ENCODE peak calls at places on chromosome 21, in nine cellular contexts. O, G, S, Z, N, B, I, F and R are unnamed samples.

GRCh38 chr21:46111857-46112730 is 14.2 kb downstream of the COL6A2 start:
- DNase-seq in O (no peak), G (peak; percentile 62), S (peak; percentile 28), Z (peak; percentile 49), N (no peak), B (peak; percentile 8), I (peak; percentile 4), F (no peak), R (no peak)

GRCh38 chr21:38954450-38955059 is 148.8 kb downstream of the ETS2 start:
- DNase-seq in O (no peak), G (no peak), S (no peak), Z (no peak), N (no peak), B (no peak), I (no peak), F (no peak), R (no peak)

GRCh38 chr21:46183910-46184624 is at the start of gene SPATC1L:
- DNase-seq in O (peak; percentile 31), G (peak; percentile 84), S (peak; percentile 69), Z (peak; percentile 75), N (peak; percentile 71), B (peak; percentile 54), I (peak; percentile 61), F (peak; percentile 62), R (peak; percentile 91)

GRCh38 chr21:23881783-23882182 is 1725.5 kb downstream of the MRPL39 start:
- DNase-seq in O (no peak), G (no peak), S (no peak), Z (no peak), N (no peak), B (no peak), I (no peak), F (no peak), R (no peak)

GRCh38 chr21:26506951-26507350 is 66.1 kb downstream of the CYYR1 start:
- DNase-seq in O (no peak), G (no peak), S (no peak), Z (no peak), N (no peak), B (no peak), I (no peak), F (no peak), R (peak; percentile 18)

GRCh38 chr21:26563977-26564503 is 9.0 kb downstream of the CYYR1 start:
- DNase-seq in O (no peak), G (no peak), S (no peak), Z (no peak), N (no peak), B (no peak), I (no peak), F (no peak), R (no peak)

GRCh38 chr21:33871171-33871570 is 44.4 kb downstream of the ATP5PO start:
- DNase-seq in O (no peak), G (no peak), S (no peak), Z (no peak), N (no peak), B (no peak), I (no peak), F (no peak), R (peak; percentile 18)

GRCh38 chr21:14520535-14520934 is 25.6 kb downstream of the SAMSN1 start:
- DNase-seq in O (no peak), G (peak; percentile 59), S (no peak), Z (no peak), N (no peak), B (no peak), I (no peak), F (peak; percentile 93), R (no peak)

DNA sequence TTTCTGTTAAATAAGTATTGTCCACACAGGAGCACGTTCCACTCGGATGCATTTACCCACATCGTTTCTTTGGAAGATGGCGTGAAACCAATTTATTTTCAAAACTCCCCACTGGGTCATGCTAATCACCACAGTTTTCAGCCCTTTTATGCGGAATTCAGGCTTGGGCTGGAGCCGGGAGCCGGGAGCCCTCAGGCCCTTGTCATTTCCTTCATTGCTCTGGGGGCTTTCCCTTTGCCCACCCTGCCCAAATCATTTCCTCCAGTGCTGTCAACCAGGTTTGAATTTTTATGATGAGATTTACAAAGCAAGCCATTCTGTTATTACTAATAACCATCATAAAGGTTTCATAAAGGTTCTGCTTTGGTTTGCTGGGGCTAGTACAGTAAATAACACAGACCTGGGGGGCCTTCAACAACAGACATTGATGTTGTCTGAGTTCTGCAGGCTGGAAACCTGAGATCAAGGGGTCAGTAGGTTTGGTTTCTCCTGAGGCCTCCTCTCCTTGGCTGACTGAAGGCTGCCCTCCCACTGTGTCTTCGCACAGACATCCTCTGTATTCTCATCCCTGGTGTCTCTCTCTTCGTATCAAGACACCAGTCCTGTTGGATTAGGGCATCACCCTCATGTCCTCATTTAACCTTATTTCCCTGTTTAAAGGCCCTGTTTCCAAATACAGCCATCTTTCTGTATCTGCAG is 37.1 kb downstream of the HUNK start:
- DNase-seq in O (no peak), G (no peak), S (no peak), Z (no peak), N (no peak), B (no peak), I (no peak), F (no peak), R (no peak)
- H3K4me3 ChIP-seq in O (no peak overlapping the region), G (no peak overlapping the region), S (no peak overlapping the region), Z (no peak overlapping the region), N (no peak overlapping the region), B (no peak overlapping the region), I (no peak overlapping the region), F (no peak overlapping the region), R (no peak overlapping the region)

DNA sequence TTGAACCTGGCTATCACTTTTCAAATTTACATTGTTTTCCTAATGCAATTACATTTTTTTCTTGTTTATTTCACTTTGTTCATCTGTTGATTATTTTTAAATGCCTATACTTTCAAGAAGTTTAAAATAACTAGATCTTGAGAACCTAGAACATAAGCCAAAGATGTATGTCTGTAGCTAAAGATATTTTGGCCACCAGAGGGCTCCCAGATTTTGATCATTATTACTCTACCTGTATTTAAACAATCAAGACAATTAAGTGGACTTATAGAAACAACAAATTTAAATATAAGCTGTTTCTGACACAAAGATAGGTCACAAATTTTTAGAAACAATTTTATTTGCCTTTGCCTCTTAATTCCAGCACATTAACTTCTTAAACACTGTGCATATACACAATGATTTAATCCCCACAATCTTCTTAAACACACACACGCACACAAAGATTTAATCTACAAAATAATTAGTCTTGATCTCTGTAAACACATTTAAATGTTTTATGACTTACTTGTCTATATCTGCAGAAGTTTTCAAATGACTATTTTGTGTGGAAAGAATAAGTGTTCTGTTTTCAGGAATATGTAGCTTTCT is 380.0 kb downstream of the DSCAM start:
- DNase-seq in O (no peak), G (no peak), S (no peak), Z (no peak), N (no peak), B (no peak), I (peak; percentile 7), F (peak; percentile 20), R (peak; percentile 1)
- TF ChIP-seq CTCF in O (no peak), G (peak; percentile 48), S (no peak), Z (no peak), N (no peak), B (no peak), I (peak; percentile 60), F (peak; percentile 43), R (no peak)

GRCh38 chr21:42463861-42464515 is 32.0 kb downstream of the RSPH1 start:
- DNase-seq in O (peak; percentile 91), G (no peak), S (no peak), Z (peak; percentile 51), N (no peak), B (peak; percentile 58), I (peak; percentile 34), F (peak; percentile 74), R (peak; percentile 58)

GRCh38 chr21:42461881-42462877 is 33.8 kb downstream of the RSPH1 start:
- DNase-seq in O (no peak), G (no peak), S (no peak), Z (no peak), N (no peak), B (no peak), I (no peak), F (peak; percentile 71), R (no peak)

GRCh38 chr21:42467613-42467983 is 28.4 kb downstream of the RSPH1 start:
- DNase-seq in O (no peak), G (no peak), S (no peak), Z (no peak), N (no peak), B (no peak), I (no peak), F (no peak), R (no peak)

GRCh38 chr21:42466700-42467612 is 29.1 kb downstream of the RSPH1 start:
- DNase-seq in O (no peak), G (no peak), S (no peak), Z (peak; percentile 47), N (peak; percentile 67), B (no peak), I (no peak), F (peak; percentile 96), R (peak; percentile 21)

DNA sequence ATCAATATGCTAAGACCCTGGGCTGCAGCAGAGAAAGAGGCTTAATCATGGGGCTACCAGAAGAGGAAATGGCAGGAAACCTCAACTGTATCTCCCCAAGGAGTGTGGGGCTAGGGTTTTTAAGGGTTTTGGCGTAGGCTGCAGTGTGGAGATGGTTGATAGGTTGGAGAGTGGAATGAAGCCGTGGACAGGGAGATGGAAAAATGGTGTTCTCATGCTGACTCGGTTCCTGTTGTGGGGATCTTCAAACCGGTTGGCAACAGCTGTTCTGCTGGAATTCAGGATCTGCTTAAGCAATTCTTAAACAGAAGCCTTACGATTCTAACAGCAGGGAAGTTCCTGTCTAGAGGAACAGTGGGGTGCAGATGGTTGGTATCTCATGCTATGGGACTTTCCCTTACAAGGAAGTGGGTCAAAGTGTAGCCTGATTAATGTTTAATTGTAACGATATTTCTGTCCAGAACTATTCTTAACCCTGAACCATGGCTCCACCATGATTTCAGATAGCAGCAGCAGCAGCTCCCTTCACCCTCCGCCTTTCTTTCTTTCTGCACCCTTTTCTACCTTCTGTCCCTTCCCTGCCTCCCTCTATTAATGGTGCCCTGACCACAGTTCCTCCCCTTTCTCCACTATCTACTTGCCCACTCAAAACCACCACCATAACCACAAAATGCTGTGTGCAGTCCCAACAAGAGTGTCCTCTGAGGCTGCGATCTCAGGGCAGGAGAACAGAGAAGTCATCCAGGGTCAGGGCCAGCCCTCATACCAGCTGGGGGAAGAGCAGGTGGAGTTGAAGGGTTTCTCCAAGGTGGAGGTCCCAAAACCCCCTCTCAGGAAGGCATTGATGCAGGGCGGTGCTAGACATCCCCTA is 30.8 kb downstream of the RSPH1 start:
- DNase-seq in O (no peak), G (no peak), S (no peak), Z (no peak), N (peak; percentile 52), B (no peak), I (no peak), F (peak; percentile 94), R (peak; percentile 28)
- H3K4me3 ChIP-seq in O (no peak overlapping the region), G (no peak overlapping the region), S (no peak overlapping the region), Z (no peak overlapping the region), N (no peak overlapping the region), B (no peak overlapping the region), I (no peak overlapping the region), F (peak overlapping the region; percentile 2), R (no peak overlapping the region)

GRCh38 chr21:37164742-37165141 is 91.7 kb downstream of the TTC3 start:
- DNase-seq in O (no peak), G (no peak), S (no peak), Z (no peak), N (no peak), B (no peak), I (no peak), F (peak; percentile 32), R (peak; percentile 61)

GRCh38 chr21:37168666-37169065 is 95.6 kb downstream of the TTC3 start:
- DNase-seq in O (no peak), G (no peak), S (no peak), Z (peak; percentile 75), N (no peak), B (no peak), I (no peak), F (no peak), R (no peak)

GRCh38 chr21:37172646-37173045 is 94.5 kb downstream of the VPS26C start:
- DNase-seq in O (no peak), G (no peak), S (no peak), Z (no peak), N (no peak), B (no peak), I (no peak), F (no peak), R (no peak)

GRCh38 chr21:37165606-37166005 is 92.6 kb downstream of the TTC3 start:
- DNase-seq in O (no peak), G (no peak), S (no peak), Z (no peak), N (no peak), B (no peak), I (no peak), F (peak; percentile 42), R (no peak)

DNA sequence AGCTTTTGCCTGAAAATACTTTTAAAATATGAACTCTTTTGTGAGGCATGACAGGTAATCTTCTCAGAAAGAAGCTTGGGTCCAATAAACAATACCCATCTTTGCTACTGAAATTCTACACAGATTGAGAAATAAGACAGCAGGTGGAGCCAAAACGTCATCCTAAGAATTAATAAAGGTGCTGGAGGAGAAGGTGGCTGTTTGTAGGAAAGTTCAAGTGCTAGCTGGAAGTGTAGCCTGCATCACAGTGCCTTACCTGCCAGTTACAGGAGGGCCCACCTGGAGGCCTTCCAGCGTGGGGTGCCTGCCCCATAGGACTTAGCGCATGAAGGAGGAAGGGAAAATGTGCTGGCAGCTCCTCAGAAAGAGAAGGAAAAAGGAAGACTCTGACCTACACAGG is 93.7 kb downstream of the TTC3 start:
- DNase-seq in O (no peak), G (no peak), S (no peak), Z (no peak), N (no peak), B (no peak), I (no peak), F (peak; percentile 35), R (peak; percentile 28)
- TF ChIP-seq CTCF in O (peak; percentile 25), G (peak; percentile 8), S (peak; percentile 14), Z (peak; percentile 32), N (peak; percentile 60), B (no peak), I (peak; percentile 42), F (no peak), R (no peak)